ENCODE peak calls at places on chromosome 5, in ten cellular contexts. Q is esophagus squamous epithelium; R is neural crest cell; F is BJ; C is Calu3; M is CD4-positive, alpha-beta T cell; P is progenitor cell of endocrine pancreas; L is Peyer's patch; V is endodermal cell; B is astrocyte of the spinal cord. W is an unnamed sample.

GRCh38 chr5:151592855-151593408 is 1.8 kb upstream of the FAT2 start:
- DNase-seq in Q (no peak), R (no peak), F (no peak), C (peak; percentile 66), M (no peak), P (no peak), L (no peak), V (no peak), B (no peak), W (no peak)

GRCh38 chr5:57302643-57303042 is 128.8 kb downstream of the GPBP1 start:
- DNase-seq in Q (no peak), R (no peak), F (no peak), C (no peak), M (no peak), P (no peak), L (no peak), V (no peak), B (peak; percentile 94), W (no peak)

GRCh38 chr5:115568668-115569067 is 24.1 kb upstream of the FEM1C start:
- DNase-seq in Q (no peak), R (no peak), F (no peak), C (no peak), M (no peak), P (no peak), L (no peak), V (no peak), B (no peak), W (no peak)

GRCh38 chr5:78768781-78769380 is 120.3 kb upstream of the LHFPL2 start:
- DNase-seq in Q (no peak), R (no peak), F (no peak), C (no peak), M (no peak), P (no peak), L (no peak), V (no peak), B (no peak), W (peak; percentile 5)

GRCh38 chr5:88203977-88204735 is 64.5 kb downstream of the TMEM161B start:
- DNase-seq in Q (no peak), R (peak; percentile 18), F (no peak), C (no peak), M (peak; percentile 18), P (no peak), L (no peak), V (no peak), B (peak; percentile 80), W (no peak)

GRCh38 chr5:72355706-72356299 is 35.6 kb downstream of the PTCD2 start:
- DNase-seq in Q (no peak), R (peak; percentile 7), F (no peak), C (peak; percentile 6), M (no peak), P (no peak), L (no peak), V (peak; percentile 75), B (peak; percentile 31), W (no peak)

GRCh38 chr5:133341915-133342710 is 270.2 kb downstream of the FSTL4 start:
- DNase-seq in Q (no peak), R (no peak), F (no peak), C (no peak), M (no peak), P (no peak), L (no peak), V (peak; percentile 78), B (no peak), W (no peak)

GRCh38 chr5:131211669-131212068 is 40.9 kb downstream of the LYRM7 start:
- DNase-seq in Q (no peak), R (no peak), F (no peak), C (no peak), M (no peak), P (no peak), L (no peak), V (no peak), B (no peak), W (no peak)

GRCh38 chr5:5351288-5352089 is 71.0 kb upstream of the ICE1 start:
- DNase-seq in Q (no peak), R (no peak), F (no peak), C (no peak), M (no peak), P (no peak), L (no peak), V (no peak), B (peak; percentile 85), W (no peak)

GRCh38 chr5:36279054-36279698 is 22.5 kb downstream of the RANBP3L start:
- DNase-seq in Q (no peak), R (no peak), F (no peak), C (no peak), M (no peak), P (no peak), L (no peak), V (no peak), B (peak; percentile 76), W (no peak)

GRCh38 chr5:130198927-130199326 is 294.7 kb downstream of the CHSY3 start:
- DNase-seq in Q (no peak), R (no peak), F (no peak), C (no peak), M (no peak), P (no peak), L (no peak), V (peak; percentile 74), B (peak; percentile 32), W (no peak)

GRCh38 chr5:174589599-174589998 is 134.8 kb upstream of the MSX2 start:
- DNase-seq in Q (no peak), R (no peak), F (no peak), C (no peak), M (no peak), P (no peak), L (no peak), V (no peak), B (no peak), W (no peak)

GRCh38 chr5:61765471-61765870 is 433.4 kb downstream of the ZSWIM6 start:
- DNase-seq in Q (no peak), R (no peak), F (no peak), C (no peak), M (no peak), P (no peak), L (no peak), V (no peak), B (no peak), W (no peak)

GRCh38 chr5:61766141-61766540 is 434.1 kb downstream of the ZSWIM6 start:
- DNase-seq in Q (no peak), R (no peak), F (no peak), C (no peak), M (no peak), P (no peak), L (no peak), V (no peak), B (no peak), W (no peak)

GRCh38 chr5:61767231-61768080 is 435.4 kb downstream of the ZSWIM6 start:
- DNase-seq in Q (no peak), R (no peak), F (no peak), C (no peak), M (no peak), P (no peak), L (no peak), V (no peak), B (no peak), W (no peak)

GRCh38 chr5:61771062-61771461 is 439.0 kb downstream of the ZSWIM6 start:
- DNase-seq in Q (no peak), R (no peak), F (no peak), C (no peak), M (no peak), P (no peak), L (no peak), V (no peak), B (no peak), W (no peak)

DNA sequence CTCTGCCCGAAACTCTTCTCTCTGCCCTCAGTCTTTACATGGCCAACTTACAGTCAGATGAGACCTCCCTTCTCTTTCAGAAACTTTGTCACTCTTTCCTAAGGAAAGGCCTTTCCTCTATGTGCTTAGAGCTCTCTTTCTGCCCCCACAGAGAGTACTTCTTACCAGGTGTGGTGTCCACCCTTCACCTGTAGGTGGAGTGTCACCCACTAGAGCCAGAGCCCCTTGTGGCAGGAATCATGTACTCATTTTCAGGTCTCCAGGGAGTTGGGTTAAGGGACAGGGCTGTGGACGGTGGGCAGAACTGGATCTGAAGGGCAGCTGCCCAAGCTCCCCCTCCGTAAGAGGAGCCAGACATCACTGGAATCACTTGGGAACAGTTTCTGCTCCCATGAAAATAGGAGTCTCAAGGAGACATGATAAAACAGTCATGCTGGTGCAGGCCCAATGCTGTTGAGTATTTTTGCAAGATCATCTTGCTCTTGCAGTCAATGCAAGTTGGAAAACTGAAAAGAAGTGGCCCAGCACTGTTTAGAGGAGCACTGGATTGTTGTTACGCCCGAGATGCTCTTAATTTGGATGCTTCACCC is 436.7 kb downstream of the ZSWIM6 start:
- DNase-seq in Q (no peak), R (no peak), F (no peak), C (peak; percentile 71), M (no peak), P (peak; percentile 20), L (peak; percentile 61), V (peak; percentile 90), B (peak; percentile 9), W (no peak)
- TF ChIP-seq CTCF in Q (peak; percentile 44), R (peak; percentile 69), F (peak; percentile 59), C (peak; percentile 95), M (no peak), P (peak; percentile 85), L (peak; percentile 34), V (peak; percentile 100), B (peak; percentile 65), W (peak; percentile 46)

GRCh38 chr5:155699385-155699784 is 627.6 kb upstream of the SGCD start:
- DNase-seq in Q (no peak), R (no peak), F (no peak), C (no peak), M (no peak), P (no peak), L (no peak), V (peak; percentile 54), B (no peak), W (no peak)
- TF ChIP-seq CTCF in Q (no peak), R (no peak), F (no peak), C (no peak), M (no peak), P (no peak), L (no peak), V (peak; percentile 72), B (no peak), W (no peak)

DNA sequence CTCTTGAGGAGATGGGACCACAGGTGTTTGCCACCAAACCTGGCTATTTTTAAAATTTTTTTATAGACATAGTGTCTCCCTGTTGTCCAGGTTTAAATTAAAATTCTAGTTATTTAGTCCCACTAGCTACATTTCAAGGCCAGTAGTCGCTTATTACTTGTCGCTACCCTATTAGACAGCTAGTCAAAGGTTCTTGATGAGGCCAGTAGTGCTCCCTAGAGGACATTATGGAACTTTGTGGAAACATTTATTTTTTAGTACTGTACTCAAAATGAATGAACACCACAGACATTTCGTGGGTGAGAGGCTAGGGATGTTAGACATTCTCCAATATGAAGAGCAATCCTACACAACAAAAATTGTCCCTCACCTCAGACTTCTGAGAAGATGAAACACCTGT is 14.4 kb upstream of the GRXCR2 start:
- DNase-seq in Q (no peak), R (no peak), F (no peak), C (no peak), M (no peak), P (no peak), L (no peak), V (no peak), B (no peak), W (no peak)
- TF ChIP-seq CTCF in Q (no peak), R (peak; percentile 20), F (no peak), C (no peak), M (no peak), P (no peak), L (peak; percentile 4), V (no peak), B (no peak), W (no peak)

GRCh38 chr5:161713042-161713441 is 27.5 kb downstream of the GABRA6 start:
- DNase-seq in Q (no peak), R (no peak), F (no peak), C (no peak), M (no peak), P (no peak), L (no peak), V (no peak), B (no peak), W (no peak)
- TF ChIP-seq CTCF in Q (no peak), R (no peak), F (no peak), C (no peak), M (no peak), P (no peak), L (no peak), V (no peak), B (no peak), W (no peak)